ENCODE peak calls at places on chromosomes 5 and 9, in five cellular contexts. One of them, this sample, is unnamed.

GRCh38 chr5:55533806-55534435 is 843 bp downstream of the PLPP1 start:
- DNase-seq in A549: peak; percentile 51
- DNase-seq in NCI-H2081: no peak
- DNase-seq in CD8-positive, alpha-beta memory T cell: no peak
- DNase-seq in iPS DF 6.9: no peak
- DNase-seq in this sample: peak; percentile 56

GRCh38 chr9:92350129-92350739 is 24.5 kb downstream of the CENPP start:
- DNase-seq in A549: no peak
- DNase-seq in NCI-H2081: no peak
- DNase-seq in CD8-positive, alpha-beta memory T cell: no peak
- DNase-seq in iPS DF 6.9: no peak
- DNase-seq in this sample: no peak

GRCh38 chr5:33662721-33663435 is 222.1 kb downstream of the TARS1 start:
- DNase-seq in A549: no peak
- DNase-seq in NCI-H2081: no peak
- DNase-seq in CD8-positive, alpha-beta memory T cell: no peak
- DNase-seq in iPS DF 6.9: no peak
- DNase-seq in this sample: no peak

GRCh38 chr5:90015584-90016018 is 394.0 kb downstream of the CETN3 start:
- DNase-seq in A549: no peak
- DNase-seq in NCI-H2081: no peak
- DNase-seq in CD8-positive, alpha-beta memory T cell: no peak
- DNase-seq in iPS DF 6.9: no peak
- DNase-seq in this sample: no peak

GRCh38 chr9:6777218-6777902 is 19.6 kb downstream of the KDM4C start:
- DNase-seq in A549: no peak
- DNase-seq in NCI-H2081: no peak
- DNase-seq in CD8-positive, alpha-beta memory T cell: no peak
- DNase-seq in iPS DF 6.9: peak; percentile 52
- DNase-seq in this sample: no peak

GRCh38 chr5:61969347-61969746 is 336.7 kb upstream of the KIF2A start:
- DNase-seq in A549: no peak
- DNase-seq in NCI-H2081: no peak
- DNase-seq in CD8-positive, alpha-beta memory T cell: no peak
- DNase-seq in iPS DF 6.9: no peak
- DNase-seq in this sample: no peak

GRCh38 chr5:132498686-132499271 is 8.2 kb upstream of the IRF1 start:
- DNase-seq in A549: no peak
- DNase-seq in NCI-H2081: no peak
- DNase-seq in CD8-positive, alpha-beta memory T cell: no peak
- DNase-seq in iPS DF 6.9: no peak
- DNase-seq in this sample: no peak

GRCh38 chr5:92944903-92945629 is 636.0 kb downstream of the NR2F1-AS1 start:
- DNase-seq in A549: no peak
- DNase-seq in NCI-H2081: no peak
- DNase-seq in CD8-positive, alpha-beta memory T cell: no peak
- DNase-seq in iPS DF 6.9: no peak
- DNase-seq in this sample: no peak

GRCh38 chr5:126365446-126366198 is 57.6 kb upstream of the GRAMD2B start:
- DNase-seq in A549: no peak
- DNase-seq in NCI-H2081: no peak
- DNase-seq in CD8-positive, alpha-beta memory T cell: no peak
- DNase-seq in iPS DF 6.9: no peak
- DNase-seq in this sample: no peak

GRCh38 chr9:135221951-135222631 is 134.6 kb downstream of the OLFM1 start:
- DNase-seq in A549: no peak
- DNase-seq in NCI-H2081: no peak
- DNase-seq in CD8-positive, alpha-beta memory T cell: no peak
- DNase-seq in iPS DF 6.9: no peak
- DNase-seq in this sample: peak; percentile 34

GRCh38 chr9:419571-420156 is 205.0 kb downstream of the DOCK8 start:
- DNase-seq in A549: no peak
- DNase-seq in NCI-H2081: no peak
- DNase-seq in CD8-positive, alpha-beta memory T cell: no peak
- DNase-seq in iPS DF 6.9: no peak
- DNase-seq in this sample: no peak

GRCh38 chr5:135221187-135221473 is 177.9 kb downstream of the MACROH2A1 start:
- DNase-seq in A549: no peak
- DNase-seq in NCI-H2081: no peak
- DNase-seq in CD8-positive, alpha-beta memory T cell: no peak
- DNase-seq in iPS DF 6.9: no peak
- DNase-seq in this sample: no peak

GRCh38 chr9:121985792-121986494 is 107.2 kb downstream of the TTLL11 start:
- DNase-seq in A549: no peak
- DNase-seq in NCI-H2081: no peak
- DNase-seq in CD8-positive, alpha-beta memory T cell: no peak
- DNase-seq in iPS DF 6.9: no peak
- DNase-seq in this sample: no peak

GRCh38 chr9:133344071-133344470 is 3.9 kb downstream of the MED22 start:
- DNase-seq in A549: no peak
- DNase-seq in NCI-H2081: no peak
- DNase-seq in CD8-positive, alpha-beta memory T cell: no peak
- DNase-seq in iPS DF 6.9: no peak
- DNase-seq in this sample: no peak

GRCh38 chr5:175680020-175680419 is 22.1 kb downstream of the HRH2 start:
- DNase-seq in A549: no peak
- DNase-seq in NCI-H2081: no peak
- DNase-seq in CD8-positive, alpha-beta memory T cell: no peak
- DNase-seq in iPS DF 6.9: no peak
- DNase-seq in this sample: peak; percentile 14

GRCh38 chr5:43039468-43040286 is 442 bp downstream of the ANXA2R start:
- DNase-seq in A549: peak; percentile 58
- DNase-seq in NCI-H2081: peak; percentile 84
- DNase-seq in CD8-positive, alpha-beta memory T cell: peak; percentile 56
- DNase-seq in iPS DF 6.9: no peak
- DNase-seq in this sample: peak; percentile 79

GRCh38 chr5:2282034-2282690 is 399.4 kb upstream of the IRX4 start:
- DNase-seq in A549: no peak
- DNase-seq in NCI-H2081: no peak
- DNase-seq in CD8-positive, alpha-beta memory T cell: no peak
- DNase-seq in iPS DF 6.9: no peak
- DNase-seq in this sample: peak; percentile 1

GRCh38 chr5:81187885-81188284 is 45.2 kb upstream of the CKMT2 start:
- DNase-seq in A549: no peak
- DNase-seq in NCI-H2081: peak; percentile 1
- DNase-seq in CD8-positive, alpha-beta memory T cell: no peak
- DNase-seq in iPS DF 6.9: no peak
- DNase-seq in this sample: peak; percentile 81

GRCh38 chr5:139295692-139296091 is 2.2 kb downstream of the MATR3 start:
- DNase-seq in A549: no peak
- DNase-seq in NCI-H2081: no peak
- DNase-seq in CD8-positive, alpha-beta memory T cell: no peak
- DNase-seq in iPS DF 6.9: no peak
- DNase-seq in this sample: no peak

GRCh38 chr5:145283101-145283500 is 552.0 kb downstream of the PRELID2 start:
- DNase-seq in A549: no peak
- DNase-seq in NCI-H2081: no peak
- DNase-seq in CD8-positive, alpha-beta memory T cell: no peak
- DNase-seq in iPS DF 6.9: no peak
- DNase-seq in this sample: no peak

GRCh38 chr5:151239237-151239861 is 13.6 kb upstream of the GM2A start:
- DNase-seq in A549: peak; percentile 67
- DNase-seq in NCI-H2081: no peak
- DNase-seq in CD8-positive, alpha-beta memory T cell: peak; percentile 59
- DNase-seq in iPS DF 6.9: no peak
- DNase-seq in this sample: peak; percentile 3

GRCh38 chr9:136666364-136667216 is 3.9 kb downstream of the EGFL7 start:
- DNase-seq in A549: no peak
- DNase-seq in NCI-H2081: no peak
- DNase-seq in CD8-positive, alpha-beta memory T cell: no peak
- DNase-seq in iPS DF 6.9: no peak
- DNase-seq in this sample: no peak

GRCh38 chr9:13939129-13939528 is 374.8 kb downstream of the NFIB start:
- DNase-seq in A549: no peak
- DNase-seq in NCI-H2081: no peak
- DNase-seq in CD8-positive, alpha-beta memory T cell: no peak
- DNase-seq in iPS DF 6.9: no peak
- DNase-seq in this sample: no peak

GRCh38 chr5:39780341-39780740 is 355.6 kb upstream of the DAB2 start:
- DNase-seq in A549: no peak
- DNase-seq in NCI-H2081: no peak
- DNase-seq in CD8-positive, alpha-beta memory T cell: no peak
- DNase-seq in iPS DF 6.9: peak; percentile 5
- DNase-seq in this sample: no peak

GRCh38 chr5:105687493-105687892 is 1983.2 kb downstream of the EFNA5 start:
- DNase-seq in A549: no peak
- DNase-seq in NCI-H2081: no peak
- DNase-seq in CD8-positive, alpha-beta memory T cell: no peak
- DNase-seq in iPS DF 6.9: no peak
- DNase-seq in this sample: no peak

GRCh38 chr9:122179054-122179689 is 19.5 kb downstream of the MORN5 start:
- DNase-seq in A549: no peak
- DNase-seq in NCI-H2081: no peak
- DNase-seq in CD8-positive, alpha-beta memory T cell: no peak
- DNase-seq in iPS DF 6.9: no peak
- DNase-seq in this sample: no peak

GRCh38 chr5:75322066-75322465 is 15.0 kb upstream of the HMGCR start:
- DNase-seq in A549: no peak
- DNase-seq in NCI-H2081: no peak
- DNase-seq in CD8-positive, alpha-beta memory T cell: no peak
- DNase-seq in iPS DF 6.9: no peak
- DNase-seq in this sample: no peak

GRCh38 chr5:11588803-11589202 is 315.4 kb downstream of the CTNND2 start:
- DNase-seq in A549: no peak
- DNase-seq in NCI-H2081: no peak
- DNase-seq in CD8-positive, alpha-beta memory T cell: no peak
- DNase-seq in iPS DF 6.9: peak; percentile 48
- DNase-seq in this sample: no peak

GRCh38 chr5:91937121-91937520 is 554.0 kb upstream of the ARRDC3 start:
- DNase-seq in A549: no peak
- DNase-seq in NCI-H2081: no peak
- DNase-seq in CD8-positive, alpha-beta memory T cell: no peak
- DNase-seq in iPS DF 6.9: no peak
- DNase-seq in this sample: no peak

GRCh38 chr5:64876203-64876602 is 107.5 kb downstream of the CWC27 start:
- DNase-seq in A549: no peak
- DNase-seq in NCI-H2081: no peak
- DNase-seq in CD8-positive, alpha-beta memory T cell: no peak
- DNase-seq in iPS DF 6.9: no peak
- DNase-seq in this sample: no peak

This sample was measured in NCI-H345.